ENCODE peak calls at places on chromosomes 12 and 14, in six cellular contexts. One of them, this sample, is unnamed. For H3K36me3, the result is how much of the 10 kb centered on the place peaks cover.

GRCh38 chr12:25675808-25676207 is 122.7 kb upstream of the LMNTD1 start:
- DNase-seq in fibroblast of lung: no peak
- DNase-seq in cardiac muscle cell: no peak
- DNase-seq in heart left ventricle: no peak
- DNase-seq in BJ: no peak
- DNase-seq in Karpas-422: no peak
- DNase-seq in this sample: no peak

GRCh38 chr14:91387996-91388395 is 29.6 kb downstream of the CCDC88C start:
- DNase-seq in Karpas-422: no peak
- DNase-seq in fibroblast of lung: no peak
- DNase-seq in cardiac muscle cell: no peak
- DNase-seq in heart left ventricle: no peak
- DNase-seq in BJ: no peak
- DNase-seq in this sample: no peak

GRCh38 chr12:116990971-116991966 is 80.5 kb downstream of the FBXW8 start:
- DNase-seq in fibroblast of lung: no peak
- DNase-seq in cardiac muscle cell: no peak
- DNase-seq in BJ: peak
- DNase-seq in heart left ventricle: no peak
- DNase-seq in Karpas-422: no peak
- DNase-seq in this sample: no peak

GRCh38 chr14:102692334-102692733 is 84.9 kb upstream of the TRAF3 start:
- DNase-seq in BJ: no peak
- DNase-seq in heart left ventricle: no peak
- DNase-seq in Karpas-422: peak
- DNase-seq in fibroblast of lung: peak
- DNase-seq in cardiac muscle cell: no peak
- DNase-seq in this sample: no peak

GRCh38 chr12:109988274-109988673 is 7.9 kb downstream of the GIT2 start:
- DNase-seq in BJ: no peak
- DNase-seq in Karpas-422: no peak
- DNase-seq in fibroblast of lung: no peak
- DNase-seq in heart left ventricle: no peak
- DNase-seq in cardiac muscle cell: no peak
- DNase-seq in this sample: no peak

GRCh38 chr14:52413729-52414453 is 99.8 kb downstream of the PTGER2 start:
- DNase-seq in heart left ventricle: no peak
- DNase-seq in Karpas-422: no peak
- DNase-seq in BJ: peak
- DNase-seq in cardiac muscle cell: no peak
- DNase-seq in fibroblast of lung: peak
- DNase-seq in this sample: no peak

GRCh38 chr12:62350554-62350953 is 90.3 kb downstream of the USP15 start:
- DNase-seq in fibroblast of lung: no peak
- DNase-seq in BJ: no peak
- DNase-seq in Karpas-422: no peak
- DNase-seq in heart left ventricle: no peak
- DNase-seq in cardiac muscle cell: no peak
- DNase-seq in this sample: no peak

GRCh38 chr12:563250-563781 is 99.9 kb downstream of the NINJ2 start:
- DNase-seq in fibroblast of lung: no peak
- DNase-seq in BJ: no peak
- DNase-seq in heart left ventricle: no peak
- DNase-seq in cardiac muscle cell: no peak
- DNase-seq in Karpas-422: no peak
- DNase-seq in this sample: no peak

GRCh38 chr14:53847881-53848280 is 108.7 kb downstream of the BMP4 start:
- DNase-seq in fibroblast of lung: no peak
- DNase-seq in BJ: no peak
- DNase-seq in heart left ventricle: no peak
- DNase-seq in cardiac muscle cell: no peak
- DNase-seq in Karpas-422: no peak
- DNase-seq in this sample: no peak

GRCh38 chr12:25824729-25825128 is 133.8 kb upstream of the RASSF8 start:
- DNase-seq in Karpas-422: no peak
- DNase-seq in BJ: no peak
- DNase-seq in heart left ventricle: no peak
- DNase-seq in fibroblast of lung: no peak
- DNase-seq in cardiac muscle cell: peak
- DNase-seq in this sample: no peak

GRCh38 chr12:104674083-104674482 is 217.3 kb downstream of the CHST11 start:
- DNase-seq in Karpas-422: no peak
- DNase-seq in fibroblast of lung: no peak
- DNase-seq in heart left ventricle: no peak
- DNase-seq in BJ: no peak
- DNase-seq in cardiac muscle cell: peak
- DNase-seq in this sample: no peak

GRCh38 chr12:127803545-127803944 is 463.4 kb upstream of the TMEM132C start:
- DNase-seq in heart left ventricle: no peak
- DNase-seq in Karpas-422: no peak
- DNase-seq in cardiac muscle cell: no peak
- DNase-seq in BJ: no peak
- DNase-seq in fibroblast of lung: no peak
- DNase-seq in this sample: no peak

GRCh38 chr12:89081709-89082108 is 270.6 kb downstream of the DUSP6 start:
- DNase-seq in heart left ventricle: no peak
- DNase-seq in fibroblast of lung: no peak
- DNase-seq in cardiac muscle cell: no peak
- DNase-seq in Karpas-422: no peak
- DNase-seq in BJ: no peak
- DNase-seq in this sample: no peak

GRCh38 chr12:102913453-102914226 is 3.4 kb downstream of the PAH start:
- DNase-seq in fibroblast of lung: no peak
- DNase-seq in cardiac muscle cell: no peak
- DNase-seq in Karpas-422: no peak
- DNase-seq in heart left ventricle: no peak
- DNase-seq in BJ: no peak
- DNase-seq in this sample: no peak

DNA sequence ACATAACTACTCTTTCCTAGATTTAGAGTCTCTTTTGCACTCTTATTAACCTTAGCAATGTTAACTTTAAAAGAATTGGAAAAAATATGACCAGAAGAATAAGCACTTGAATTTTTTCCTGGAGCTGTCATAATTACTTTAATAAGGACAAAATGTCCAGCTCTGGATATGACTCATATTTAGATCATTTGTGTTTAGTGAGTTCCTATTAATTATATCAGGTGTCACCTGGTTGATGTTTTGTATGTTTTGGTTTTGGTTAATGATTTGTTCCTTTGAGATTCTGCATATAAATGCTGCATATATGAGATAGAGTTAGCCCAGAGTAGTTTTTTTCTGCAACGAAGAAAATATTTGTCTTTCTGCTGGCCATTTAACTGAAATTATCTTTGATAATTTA is 5.1 kb downstream of the CLECL1 start:
- DNase-seq in fibroblast of lung: no peak
- DNase-seq in Karpas-422: no peak
- DNase-seq in cardiac muscle cell: no peak
- DNase-seq in heart left ventricle: no peak
- DNase-seq in BJ: no peak
- DNase-seq in this sample: no peak
- H3K4me3 ChIP-seq in fibroblast of lung: no peak
- H3K4me3 ChIP-seq in Karpas-422: no peak
- H3K4me3 ChIP-seq in cardiac muscle cell: no peak
- H3K4me3 ChIP-seq in heart left ventricle: no peak
- H3K4me3 ChIP-seq in BJ: no peak
- H3K4me3 ChIP-seq in this sample: no peak

GRCh38 chr12:21651821-21652220 is 5.8 kb downstream of the LDHB start:
- DNase-seq in BJ: no peak
- DNase-seq in heart left ventricle: no peak
- DNase-seq in cardiac muscle cell: no peak
- DNase-seq in Karpas-422: no peak
- DNase-seq in fibroblast of lung: no peak
- DNase-seq in this sample: no peak
- H3K36me3 ChIP-seq in BJ: under half
- H3K36me3 ChIP-seq in heart left ventricle: half or more
- H3K36me3 ChIP-seq in cardiac muscle cell: half or more
- H3K36me3 ChIP-seq in Karpas-422: half or more
- H3K36me3 ChIP-seq in fibroblast of lung: under half
- H3K36me3 ChIP-seq in this sample: under half

DNA sequence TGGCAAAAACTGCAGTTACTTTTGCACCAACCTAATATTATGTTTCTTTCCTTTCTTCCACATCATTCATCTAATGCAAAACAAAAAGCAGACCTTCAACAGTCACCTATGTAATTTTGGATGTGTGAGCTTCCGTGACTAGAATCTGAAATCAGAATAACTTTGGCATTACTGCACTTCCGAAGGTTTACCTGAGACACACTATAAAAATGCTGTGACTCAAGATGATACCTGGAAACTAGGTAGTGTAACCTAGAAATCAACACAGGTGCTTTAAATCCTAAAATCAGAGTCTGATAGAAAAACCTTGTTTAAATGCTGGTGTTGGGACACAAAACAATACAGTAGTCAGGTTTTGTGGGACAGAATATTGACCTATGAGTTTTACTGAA is 2.2 kb downstream of the BTBD7 start:
- DNase-seq in heart left ventricle: no peak
- DNase-seq in BJ: no peak
- DNase-seq in cardiac muscle cell: no peak
- DNase-seq in fibroblast of lung: no peak
- DNase-seq in Karpas-422: no peak
- DNase-seq in this sample: no peak
- H3K4me3 ChIP-seq in heart left ventricle: no peak
- H3K4me3 ChIP-seq in BJ: no peak
- H3K4me3 ChIP-seq in cardiac muscle cell: no peak
- H3K4me3 ChIP-seq in fibroblast of lung: no peak
- H3K4me3 ChIP-seq in Karpas-422: peak
- H3K4me3 ChIP-seq in this sample: no peak

GRCh38 chr12:96260644-96261043 is 66.5 kb downstream of the ELK3 start:
- DNase-seq in fibroblast of lung: no peak
- DNase-seq in cardiac muscle cell: no peak
- DNase-seq in heart left ventricle: no peak
- DNase-seq in BJ: no peak
- DNase-seq in Karpas-422: no peak
- DNase-seq in this sample: no peak
- H3K36me3 ChIP-seq in fibroblast of lung: under half
- H3K36me3 ChIP-seq in cardiac muscle cell: under half
- H3K36me3 ChIP-seq in heart left ventricle: half or more
- H3K36me3 ChIP-seq in BJ: under half
- H3K36me3 ChIP-seq in Karpas-422: under half
- H3K36me3 ChIP-seq in this sample: under half

GRCh38 chr12:13101854-13102375 is 1.6 kb downstream of the GSG1 start:
- DNase-seq in Karpas-422: peak
- DNase-seq in cardiac muscle cell: no peak
- DNase-seq in fibroblast of lung: peak
- DNase-seq in heart left ventricle: no peak
- DNase-seq in BJ: no peak
- DNase-seq in this sample: peak
- H3K4me3 ChIP-seq in Karpas-422: peak
- H3K4me3 ChIP-seq in cardiac muscle cell: peak
- H3K4me3 ChIP-seq in fibroblast of lung: peak
- H3K4me3 ChIP-seq in heart left ventricle: peak
- H3K4me3 ChIP-seq in BJ: peak
- H3K4me3 ChIP-seq in this sample: peak

DNA sequence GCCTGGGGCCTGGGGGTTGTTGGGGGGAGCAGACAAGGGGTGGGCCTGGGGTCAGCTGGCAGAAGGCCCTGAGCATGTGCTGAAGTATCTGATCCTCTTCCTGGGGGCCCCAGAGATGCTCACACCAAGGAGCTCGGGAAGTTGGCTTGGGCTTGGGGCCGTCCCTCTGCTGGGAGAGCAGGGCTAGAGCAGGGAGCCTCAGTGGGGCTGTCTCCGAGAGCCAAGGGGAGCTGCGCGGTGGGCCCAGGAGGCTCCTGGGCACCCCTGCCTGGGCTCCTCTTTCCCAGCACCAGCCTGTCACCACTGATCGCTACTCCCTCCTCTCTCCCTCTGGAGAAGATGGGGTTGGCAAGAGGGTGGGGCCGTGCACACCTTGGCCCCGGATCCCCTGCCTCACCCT is 28.3 kb downstream of the BEGAIN start:
- DNase-seq in heart left ventricle: no peak
- DNase-seq in fibroblast of lung: no peak
- DNase-seq in cardiac muscle cell: no peak
- DNase-seq in BJ: no peak
- DNase-seq in Karpas-422: no peak
- DNase-seq in this sample: no peak
- H3K36me3 ChIP-seq in heart left ventricle: under half
- H3K36me3 ChIP-seq in fibroblast of lung: under half
- H3K36me3 ChIP-seq in cardiac muscle cell: under half
- H3K36me3 ChIP-seq in BJ: under half
- H3K36me3 ChIP-seq in Karpas-422: under half
- H3K36me3 ChIP-seq in this sample: under half

DNA sequence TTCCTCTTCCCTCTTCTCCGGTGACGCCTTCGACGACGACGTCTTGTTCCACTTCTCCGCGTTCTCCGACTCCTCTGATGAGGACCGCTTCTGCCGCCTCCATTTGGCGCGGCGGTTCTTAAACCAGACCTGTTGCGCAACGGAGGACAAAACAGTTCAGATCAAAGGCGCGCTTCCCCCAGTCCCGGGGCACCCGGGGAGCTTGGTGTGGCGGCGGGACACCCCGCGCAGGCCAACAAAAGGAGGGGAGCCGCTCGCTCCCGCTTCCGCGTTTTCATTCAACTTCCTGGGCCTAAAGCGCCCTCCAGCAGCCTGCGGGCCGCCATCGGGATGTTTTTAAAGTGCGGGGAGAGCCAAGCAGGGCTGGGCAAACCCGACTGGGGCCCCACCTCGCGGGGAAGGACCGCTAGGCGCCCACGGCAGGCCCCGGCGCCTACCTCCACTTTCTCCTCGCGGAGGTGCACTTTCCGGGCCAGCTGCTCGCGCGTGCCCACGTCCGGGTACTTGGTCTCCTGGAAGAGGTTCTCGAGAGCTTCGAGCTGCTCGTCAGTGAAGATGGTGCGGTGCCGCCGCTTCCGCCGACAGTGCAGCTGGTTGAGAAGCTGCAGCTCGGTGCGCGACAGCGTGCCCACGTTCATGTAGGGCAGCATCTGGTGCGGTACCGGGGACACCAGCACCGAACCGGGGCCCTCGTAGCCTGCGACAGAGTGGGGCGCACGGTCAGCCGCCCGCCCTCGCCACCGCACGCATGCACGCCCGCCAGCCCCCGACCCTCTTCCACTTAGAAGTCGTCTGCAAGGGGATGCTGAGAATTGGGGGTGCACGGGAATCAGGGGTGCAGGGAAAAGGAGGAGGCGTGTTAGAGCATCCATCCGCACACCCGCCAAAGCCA is 1.1 kb downstream of the GSC start:
- DNase-seq in cardiac muscle cell: no peak
- DNase-seq in heart left ventricle: no peak
- DNase-seq in Karpas-422: no peak
- DNase-seq in fibroblast of lung: no peak
- DNase-seq in BJ: no peak
- DNase-seq in this sample: peak
- H3K4me3 ChIP-seq in cardiac muscle cell: peak
- H3K4me3 ChIP-seq in heart left ventricle: peak
- H3K4me3 ChIP-seq in Karpas-422: no peak
- H3K4me3 ChIP-seq in fibroblast of lung: no peak
- H3K4me3 ChIP-seq in BJ: peak
- H3K4me3 ChIP-seq in this sample: peak

This sample was measured in Caco-2.